ENCODE peak calls at places on chromosome 1, in nine cellular contexts. One of them, this sample, is unnamed.

GRCh38 chr1:165259236-165259635 is 97.3 kb downstream of the LMX1A start:
- DNase-seq in iris pigment epithelial cell: no peak
- DNase-seq in germinal center: no peak
- DNase-seq in anterior cingulate cortex: no peak
- DNase-seq in activated naive CD8-positive, alpha-beta T cell treated with anti-CD3 and anti-CD28 coated beads for 36 hours: no peak
- DNase-seq in M059J: no peak
- DNase-seq in substantia nigra: no peak
- DNase-seq in midbrain: no peak
- DNase-seq in activated CD4-positive, alpha-beta memory T cell treated with anti-CD3 and anti-CD28 coated beads, Interleukin-2, amount 10 ng/mL, durations not matched to agents 7 days and 5 days: no peak
- DNase-seq in this sample: no peak

GRCh38 chr1:225737179-225737578 is 40.4 kb upstream of the SRP9 start:
- DNase-seq in iris pigment epithelial cell: no peak
- DNase-seq in germinal center: no peak
- DNase-seq in anterior cingulate cortex: no peak
- DNase-seq in activated naive CD8-positive, alpha-beta T cell treated with anti-CD3 and anti-CD28 coated beads for 36 hours: no peak
- DNase-seq in M059J: peak; percentile 71
- DNase-seq in substantia nigra: no peak
- DNase-seq in midbrain: no peak
- DNase-seq in activated CD4-positive, alpha-beta memory T cell treated with anti-CD3 and anti-CD28 coated beads, Interleukin-2, amount 10 ng/mL, durations not matched to agents 7 days and 5 days: no peak
- DNase-seq in this sample: peak; percentile 12

GRCh38 chr1:27508139-27508665 is 18.2 kb upstream of the WASF2 start:
- DNase-seq in iris pigment epithelial cell: no peak
- DNase-seq in germinal center: no peak
- DNase-seq in anterior cingulate cortex: no peak
- DNase-seq in activated naive CD8-positive, alpha-beta T cell treated with anti-CD3 and anti-CD28 coated beads for 36 hours: no peak
- DNase-seq in M059J: no peak
- DNase-seq in substantia nigra: no peak
- DNase-seq in midbrain: no peak
- DNase-seq in activated CD4-positive, alpha-beta memory T cell treated with anti-CD3 and anti-CD28 coated beads, Interleukin-2, amount 10 ng/mL, durations not matched to agents 7 days and 5 days: no peak
- DNase-seq in this sample: no peak

GRCh38 chr1:222643603-222643936 is 25.7 kb downstream of the MIA3 start:
- DNase-seq in iris pigment epithelial cell: no peak
- DNase-seq in germinal center: no peak
- DNase-seq in anterior cingulate cortex: no peak
- DNase-seq in activated naive CD8-positive, alpha-beta T cell treated with anti-CD3 and anti-CD28 coated beads for 36 hours: no peak
- DNase-seq in M059J: no peak
- DNase-seq in substantia nigra: no peak
- DNase-seq in midbrain: no peak
- DNase-seq in activated CD4-positive, alpha-beta memory T cell treated with anti-CD3 and anti-CD28 coated beads, Interleukin-2, amount 10 ng/mL, durations not matched to agents 7 days and 5 days: no peak
- DNase-seq in this sample: no peak

GRCh38 chr1:75522389-75522788 is 88.5 kb downstream of the SLC44A5 start:
- DNase-seq in iris pigment epithelial cell: peak; percentile 23
- DNase-seq in germinal center: no peak
- DNase-seq in anterior cingulate cortex: peak; percentile 22
- DNase-seq in activated naive CD8-positive, alpha-beta T cell treated with anti-CD3 and anti-CD28 coated beads for 36 hours: no peak
- DNase-seq in M059J: peak; percentile 12
- DNase-seq in substantia nigra: no peak
- DNase-seq in midbrain: no peak
- DNase-seq in activated CD4-positive, alpha-beta memory T cell treated with anti-CD3 and anti-CD28 coated beads, Interleukin-2, amount 10 ng/mL, durations not matched to agents 7 days and 5 days: no peak
- DNase-seq in this sample: peak; percentile 16

GRCh38 chr1:14880456-14881316 is 272.9 kb upstream of the TMEM51 start:
- DNase-seq in iris pigment epithelial cell: peak; percentile 56
- DNase-seq in germinal center: no peak
- DNase-seq in anterior cingulate cortex: no peak
- DNase-seq in activated naive CD8-positive, alpha-beta T cell treated with anti-CD3 and anti-CD28 coated beads for 36 hours: no peak
- DNase-seq in M059J: peak; percentile 81
- DNase-seq in substantia nigra: no peak
- DNase-seq in midbrain: no peak
- DNase-seq in activated CD4-positive, alpha-beta memory T cell treated with anti-CD3 and anti-CD28 coated beads, Interleukin-2, amount 10 ng/mL, durations not matched to agents 7 days and 5 days: no peak
- DNase-seq in this sample: peak; percentile 83

GRCh38 chr1:71783096-71783495 is 499.2 kb downstream of the NEGR1 start:
- DNase-seq in iris pigment epithelial cell: no peak
- DNase-seq in germinal center: no peak
- DNase-seq in anterior cingulate cortex: no peak
- DNase-seq in activated naive CD8-positive, alpha-beta T cell treated with anti-CD3 and anti-CD28 coated beads for 36 hours: no peak
- DNase-seq in M059J: no peak
- DNase-seq in substantia nigra: no peak
- DNase-seq in midbrain: no peak
- DNase-seq in activated CD4-positive, alpha-beta memory T cell treated with anti-CD3 and anti-CD28 coated beads, Interleukin-2, amount 10 ng/mL, durations not matched to agents 7 days and 5 days: no peak
- DNase-seq in this sample: no peak

GRCh38 chr1:35111106-35111505 is 31.9 kb downstream of the ZMYM1 start:
- DNase-seq in iris pigment epithelial cell: peak; percentile 89
- DNase-seq in germinal center: no peak
- DNase-seq in anterior cingulate cortex: no peak
- DNase-seq in activated naive CD8-positive, alpha-beta T cell treated with anti-CD3 and anti-CD28 coated beads for 36 hours: no peak
- DNase-seq in M059J: peak; percentile 72
- DNase-seq in substantia nigra: no peak
- DNase-seq in midbrain: no peak
- DNase-seq in activated CD4-positive, alpha-beta memory T cell treated with anti-CD3 and anti-CD28 coated beads, Interleukin-2, amount 10 ng/mL, durations not matched to agents 7 days and 5 days: no peak
- DNase-seq in this sample: peak; percentile 77

GRCh38 chr1:36599828-36600227 is 117.1 kb upstream of the CSF3R start:
- DNase-seq in iris pigment epithelial cell: no peak
- DNase-seq in germinal center: no peak
- DNase-seq in anterior cingulate cortex: no peak
- DNase-seq in activated naive CD8-positive, alpha-beta T cell treated with anti-CD3 and anti-CD28 coated beads for 36 hours: no peak
- DNase-seq in M059J: no peak
- DNase-seq in substantia nigra: no peak
- DNase-seq in midbrain: no peak
- DNase-seq in activated CD4-positive, alpha-beta memory T cell treated with anti-CD3 and anti-CD28 coated beads, Interleukin-2, amount 10 ng/mL, durations not matched to agents 7 days and 5 days: no peak
- DNase-seq in this sample: no peak